ENCODE peak calls at places on chromosomes 7 and 10, in nine cellular contexts. O is PC-3; F is CD8-positive, alpha-beta memory T cell; W is GOT3; M is astrocyte; J is stimulated activated CD8-positive, alpha-beta memory T cell treated with anti-CD3 and anti-CD28 coated beads, Interleukin-2, amount 100 ng/mL, for 48 hours; T is NCI-H1092 treated with DMSO at 0.1 percent for 48 hours; S is nucleus accumbens; V is CD4-positive, alpha-beta memory T cell. A is an unnamed sample.
A peak's percentile ranks its signal among the peaks of the same experiment; 100 is the strongest.

GRCh38 chr7:105010538-105011523 is 3.2 kb upstream of the KMT2E start:
- DNase-seq in O (no peak), F (no peak), W (no peak), M (peak; percentile 35), J (no peak), T (no peak), S (no peak), V (no peak), A (no peak)

GRCh38 chr10:87605656-87606308 is 53.9 kb upstream of the PAPSS2 start:
- DNase-seq in O (no peak), F (no peak), W (no peak), M (peak; percentile 40), J (no peak), T (no peak), S (no peak), V (no peak), A (no peak)

GRCh38 chr10:96225119-96225518 is 46.2 kb downstream of the BLNK start:
- DNase-seq in O (no peak), F (no peak), W (no peak), M (no peak), J (no peak), T (no peak), S (no peak), V (no peak), A (no peak)

GRCh38 chr10:71266918-71267442 is 52.1 kb upstream of the SLC29A3 start:
- DNase-seq in O (no peak), F (no peak), W (no peak), M (no peak), J (no peak), T (no peak), S (no peak), V (no peak), A (no peak)

GRCh38 chr10:56522166-56522565 is 161.1 kb upstream of the ZWINT start:
- DNase-seq in O (no peak), F (no peak), W (no peak), M (no peak), J (no peak), T (no peak), S (no peak), V (no peak), A (no peak)

GRCh38 chr10:29028486-29028885 is 260.4 kb upstream of the LYZL1 start:
- DNase-seq in O (no peak), F (no peak), W (no peak), M (no peak), J (no peak), T (no peak), S (no peak), V (no peak), A (no peak)

GRCh38 chr7:132138817-132139216 is 437.5 kb downstream of the PLXNA4 start:
- DNase-seq in O (peak; percentile 56), F (no peak), W (no peak), M (peak; percentile 64), J (no peak), T (no peak), S (no peak), V (no peak), A (no peak)

GRCh38 chr7:151076863-151077704 is 3.5 kb downstream of the FASTK start:
- DNase-seq in O (peak; percentile 43), F (no peak), W (no peak), M (no peak), J (no peak), T (no peak), S (no peak), V (no peak), A (no peak)

GRCh38 chr7:51255536-51256243 is 60.9 kb downstream of the COBL start:
- DNase-seq in O (peak; percentile 65), F (no peak), W (no peak), M (no peak), J (no peak), T (no peak), S (peak; percentile 62), V (no peak), A (no peak)

GRCh38 chr7:95886501-95887090 is 114.2 kb downstream of the DYNC1I1 start:
- DNase-seq in O (peak; percentile 35), F (no peak), W (no peak), M (no peak), J (no peak), T (peak; percentile 11), S (no peak), V (no peak), A (no peak)

GRCh38 chr7:108002726-108003590 is at the start of gene LAMB1:
- DNase-seq in O (peak; percentile 69), F (no peak), W (no peak), M (peak; percentile 72), J (no peak), T (peak; percentile 71), S (no peak), V (no peak), A (peak; percentile 57)

A was measured in right lobe of liver.